ENCODE peak calls at places on chromosomes 13 and 19, in seven cellular contexts. B, Z, G, R, T, W and I are unnamed samples.

GRCh38 chr13:104534847-104535246 is 1468.6 kb upstream of the SLC10A2 start:
- DNase-seq in B (no peak), G (no peak), T (peak; percentile 7), Z (no peak), R (no peak), W (no peak), I (no peak)

GRCh38 chr19:15249912-15250634 is 17.8 kb upstream of the EPHX3 start:
- DNase-seq in G (peak; percentile 61), R (no peak), W (no peak), Z (no peak), T (peak; percentile 84), B (peak; percentile 45), I (no peak)

GRCh38 chr19:15265849-15266248 is 33.6 kb upstream of the EPHX3 start:
- DNase-seq in B (peak; percentile 82), W (peak; percentile 89), Z (peak; percentile 71), G (peak; percentile 98), R (no peak), T (peak; percentile 91), I (no peak)

GRCh38 chr19:48715276-48715675 is 4.2 kb downstream of the MAMSTR start:
- DNase-seq in B (no peak), Z (no peak), G (no peak), T (no peak), W (no peak), R (no peak), I (no peak)

GRCh38 chr19:8233370-8233769 is 24.2 kb downstream of the CERS4 start:
- DNase-seq in T (no peak), R (no peak), Z (no peak), G (no peak), B (no peak), W (no peak), I (no peak)

GRCh38 chr19:48487544-48487943 is 18.4 kb downstream of the CYTH2 start:
- DNase-seq in W (no peak), Z (no peak), T (no peak), R (no peak), B (no peak), G (no peak), I (no peak)

GRCh38 chr19:13396256-13397080 is 109.8 kb downstream of the CACNA1A start:
- DNase-seq in W (peak; percentile 84), G (peak; percentile 54), B (peak; percentile 29), T (peak; percentile 42), R (peak; percentile 27), Z (peak; percentile 5), I (peak; percentile 16)

GRCh38 chr13:114089751-114090400 is 42.5 kb downstream of the RASA3 start:
- DNase-seq in R (no peak), T (no peak), B (no peak), G (no peak), W (peak; percentile 22), Z (no peak), I (no peak)

GRCh38 chr13:101916758-101917474 is 464.4 kb downstream of the ITGBL1 start:
- DNase-seq in Z (no peak), G (no peak), T (no peak), R (no peak), B (no peak), W (no peak), I (no peak)

GRCh38 chr13:107650081-107650701 is 565.1 kb downstream of the LIG4 start:
- DNase-seq in B (peak; percentile 33), R (no peak), Z (no peak), G (peak; percentile 35), W (peak; percentile 50), T (peak; percentile 28), I (peak; percentile 69)

GRCh38 chr19:34676697-34677385 is at the start of gene SCGB2B2:
- DNase-seq in B (no peak), W (no peak), T (no peak), Z (no peak), R (peak; percentile 90), G (no peak), I (peak; percentile 95)

GRCh38 chr19:7863157-7863970 is 10.8 kb downstream of the PRR36 start:
- DNase-seq in W (no peak), T (no peak), G (no peak), Z (no peak), B (no peak), R (no peak), I (no peak)

DNA sequence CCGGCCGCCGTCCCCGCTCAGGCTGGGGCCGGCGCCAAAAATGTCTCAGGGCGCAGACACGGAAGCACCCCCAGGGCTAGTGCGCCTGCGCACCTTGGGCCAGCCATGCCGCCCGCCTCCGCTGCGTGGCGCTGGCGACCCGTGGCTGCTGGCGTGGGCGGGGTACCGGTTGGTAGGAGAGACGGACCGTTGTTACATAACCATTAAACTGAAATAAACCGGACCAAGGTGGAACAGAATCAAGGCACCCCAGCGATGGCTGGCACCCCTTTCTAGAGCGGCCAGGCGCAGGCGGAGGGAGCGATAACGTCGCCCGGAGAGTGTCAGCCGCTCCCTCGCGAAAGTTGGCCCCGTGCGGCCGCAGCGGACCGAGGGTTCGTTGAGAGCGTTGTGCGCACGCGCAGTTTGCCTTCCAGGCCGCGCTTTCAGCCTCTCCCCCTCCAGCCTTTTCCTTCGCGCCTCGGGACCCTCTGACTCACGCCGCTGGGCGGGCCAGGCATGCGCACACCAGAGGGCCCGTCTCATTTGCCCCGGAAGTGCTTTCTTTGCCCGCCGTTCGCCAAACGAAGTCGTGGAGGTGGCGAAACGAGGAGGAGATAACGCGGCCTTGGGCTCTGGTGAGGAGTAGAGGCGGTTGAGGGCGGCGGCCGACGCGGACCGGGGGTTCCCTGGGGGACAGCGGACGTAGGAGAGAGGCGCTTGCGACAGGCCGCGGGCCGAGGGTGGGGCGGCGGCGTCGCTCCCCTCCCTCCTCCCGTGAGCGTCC is at the start of the genes PLEKHJ1 and SF3A2:
- DNase-seq in R (peak; percentile 92), W (peak; percentile 97), Z (peak; percentile 95), G (peak; percentile 96), B (peak; percentile 92), T (peak; percentile 99), I (peak; percentile 99)
- TF ChIP-seq POLR2A in R (peak; percentile 32), W (peak; percentile 79), Z (peak; percentile 92), G (peak; percentile 85), B (peak; percentile 65), T (peak; percentile 76), I (peak; percentile 90)

GRCh38 chr19:30817965-30818364 is 445.8 kb downstream of the ZNF536 start:
- DNase-seq in B (no peak), T (no peak), R (no peak), Z (no peak), G (no peak), W (no peak), I (no peak)

GRCh38 chr19:30815889-30816580 is 443.9 kb downstream of the ZNF536 start:
- DNase-seq in B (no peak), W (no peak), G (no peak), T (no peak), Z (no peak), R (no peak), I (no peak)

GRCh38 chr19:30811397-30812098 is 439.4 kb downstream of the ZNF536 start:
- DNase-seq in G (no peak), B (no peak), T (no peak), R (no peak), W (no peak), Z (no peak), I (no peak)

GRCh38 chr19:30807263-30807662 is 435.1 kb downstream of the ZNF536 start:
- DNase-seq in G (no peak), Z (no peak), W (no peak), T (no peak), R (no peak), B (no peak), I (no peak)

DNA sequence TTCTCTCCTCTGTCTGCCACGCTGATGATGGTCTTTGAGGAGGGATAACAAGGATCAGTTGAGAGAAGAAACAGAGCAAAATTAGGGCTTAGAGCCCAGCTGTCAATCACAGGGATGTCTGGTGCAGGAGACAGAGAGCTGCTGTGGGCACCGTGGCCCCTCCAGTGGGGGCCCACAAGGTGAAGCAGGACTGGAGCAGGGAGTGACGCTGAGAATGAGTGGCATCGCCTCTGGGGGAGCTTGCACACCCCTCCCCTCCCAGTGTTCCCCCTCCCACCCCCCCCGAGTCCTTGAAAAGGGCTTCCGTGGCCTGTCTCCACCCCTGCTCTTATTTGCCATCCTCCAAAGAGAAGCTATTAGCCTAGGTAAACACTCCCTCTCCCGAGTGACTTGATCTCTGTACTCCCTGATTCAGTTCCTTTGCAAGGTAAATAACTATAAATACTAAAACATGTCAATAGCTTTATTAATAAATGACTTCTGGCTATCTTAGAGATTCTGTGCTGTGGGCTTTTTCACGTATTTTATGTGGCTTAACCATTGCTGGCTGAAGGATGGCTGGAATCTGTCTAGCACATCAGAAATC is 440.0 kb downstream of the ZNF536 start:
- DNase-seq in G (no peak), T (no peak), B (no peak), R (no peak), Z (no peak), W (no peak), I (no peak)
- TF ChIP-seq POLR2A in G (no peak), T (no peak), B (no peak), R (no peak), Z (no peak), W (no peak), I (no peak)

GRCh38 chr19:2230807-2231533 is 5.2 kb downstream of the PLEKHJ1 start:
- DNase-seq in R (no peak), T (no peak), G (no peak), Z (no peak), W (peak; percentile 64), B (no peak), I (no peak)
- TF ChIP-seq POLR2A in R (no peak), T (no peak), G (no peak), Z (no peak), W (no peak), B (no peak), I (no peak)

DNA sequence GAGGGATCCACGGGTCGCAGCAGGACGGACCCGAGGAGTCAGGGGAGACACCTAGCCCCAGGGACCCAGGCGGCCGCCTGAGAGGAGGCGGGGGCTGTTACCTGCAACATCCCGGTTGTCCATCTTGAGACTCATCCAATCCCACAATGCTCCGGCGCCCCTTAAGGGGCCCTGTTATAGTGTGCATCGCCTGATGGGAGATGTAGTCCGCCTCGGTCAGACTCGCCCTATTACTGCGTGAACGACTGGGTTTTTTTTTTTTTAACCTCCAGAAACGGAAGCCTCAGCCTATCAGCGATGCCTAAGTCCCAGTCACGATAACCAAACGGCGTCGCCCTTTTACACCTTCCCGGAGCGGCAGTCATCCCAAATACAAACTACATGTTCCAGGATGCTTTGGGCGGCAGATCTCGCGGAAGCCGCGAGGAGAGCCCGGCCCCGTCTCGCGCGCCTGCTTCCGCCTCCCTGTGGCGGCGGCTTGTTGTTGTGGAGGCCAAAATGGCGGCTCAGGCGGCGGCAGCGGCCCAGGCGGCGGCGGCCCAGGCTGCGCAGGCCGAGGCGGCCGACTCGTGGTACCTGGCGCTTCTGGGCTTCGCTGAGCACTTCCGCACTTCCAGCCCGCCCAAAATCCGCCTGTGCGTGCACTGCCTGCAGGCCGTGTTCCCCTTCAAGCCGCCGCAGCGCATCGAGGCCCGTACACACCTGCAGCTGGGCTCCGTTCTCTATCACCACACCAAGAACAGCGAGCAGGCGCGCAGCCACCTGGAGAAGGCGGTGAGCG is at the start of the genes MAU2 and SUGP1:
- DNase-seq in W (peak; percentile 91), R (peak; percentile 85), Z (peak; percentile 83), G (peak; percentile 89), T (peak; percentile 90), B (peak; percentile 82), I (peak; percentile 98)
- TF ChIP-seq POLR2A in W (peak; percentile 69), R (peak; percentile 63), Z (peak; percentile 28), G (peak; percentile 70), T (peak; percentile 69), B (peak; percentile 18), I (peak; percentile 82)

GRCh38 chr13:22874839-22875238 is 305.9 kb upstream of the SGCG start:
- DNase-seq in W (no peak), B (no peak), T (no peak), G (no peak), Z (no peak), R (no peak), I (no peak)
- TF ChIP-seq POLR2A in W (no peak), B (no peak), T (no peak), G (no peak), Z (no peak), R (no peak), I (no peak)